ENCODE peak calls at places on chromosomes 16 and 17, in four cellular contexts. Z, Q, V and N are unnamed samples.

GRCh38 chr17:4463818-4464501 is 30.2 kb downstream of the SPNS3 start:
- DNase-seq in Z (no peak), Q (no peak), V (peak; percentile 22), N (no peak)

GRCh38 chr17:74336307-74336706 is 10.3 kb downstream of the KIF19 start:
- DNase-seq in Z (no peak), Q (no peak), V (no peak), N (no peak)

GRCh38 chr16:85137323-85138072 is 25.2 kb upstream of the CIBAR2 start:
- DNase-seq in Z (peak; percentile 95), Q (no peak), V (peak; percentile 17), N (peak; percentile 98)

GRCh38 chr16:11386791-11387546 is 41.7 kb downstream of the RMI2 start:
- DNase-seq in Z (no peak), Q (no peak), V (no peak), N (peak; percentile 71)

GRCh38 chr17:59842901-59843652 is 49.7 kb downstream of the TUBD1 start:
- DNase-seq in Z (no peak), Q (peak; percentile 41), V (no peak), N (no peak)

GRCh38 chr16:80804451-80805383 is at the start of gene CDYL2:
- DNase-seq in Z (no peak), Q (peak; percentile 19), V (no peak), N (peak; percentile 62)

GRCh38 chr17:76356803-76357456 is 3.2 kb upstream of the PRPSAP1 start:
- DNase-seq in Z (no peak), Q (no peak), V (no peak), N (no peak)

GRCh38 chr16:64419832-64420231 is 702.0 kb downstream of the CDH11 start:
- DNase-seq in Z (no peak), Q (no peak), V (peak; percentile 25), N (no peak)

GRCh38 chr16:22123146-22123545 is 30.8 kb downstream of the VWA3A start:
- DNase-seq in Z (no peak), Q (no peak), V (no peak), N (no peak)

GRCh38 chr16:56636616-56637413 is 1.7 kb upstream of the MT1A start:
- DNase-seq in Z (no peak), Q (no peak), V (no peak), N (no peak)

GRCh38 chr17:46045639-46046038 is 46.6 kb downstream of the STH start:
- DNase-seq in Z (no peak), Q (no peak), V (no peak), N (no peak)

GRCh38 chr16:83689385-83689831 is 118.4 kb upstream of the HSBP1 start:
- DNase-seq in Z (peak; percentile 17), Q (no peak), V (no peak), N (no peak)

GRCh38 chr16:11302977-11303376 is 21.8 kb upstream of the PRM1 start:
- DNase-seq in Z (no peak), Q (no peak), V (peak; percentile 90), N (peak; percentile 1)